ENCODE peak calls at places on chromosomes 4 and X, in eight cellular contexts. T is heart left ventricle, N is uterus, A is bronchial epithelial cell, X is right lobe of liver, G is Peyer's patch, E is kidney epithelial cell, C is brain microvascular endothelial cell. U is an unnamed sample. For H3K36me3, the result is how much of the 10 kb centered on the place peaks cover.

GRCh38 chrX:24259544-24260240 is 54.2 kb downstream of the SUPT20HL2 start:
- DNase-seq in C (peak), A (peak), N (no peak), T (no peak), E (peak), G (no peak), X (peak), U (no peak)

GRCh38 chr4:186554485-186554884 is 882 bp downstream of the MTNR1A start:
- DNase-seq in A (peak), C (peak), N (no peak), X (no peak), E (no peak), G (no peak), T (no peak), U (no peak)

GRCh38 chrX:1452497-1453389 is at the start of gene ASMTL:
- DNase-seq in X (peak), A (peak), T (peak), E (peak), G (peak), N (peak), C (peak), U (peak)

GRCh38 chr4:21699437-21699836 is 249.1 kb downstream of the KCNIP4 start:
- DNase-seq in E (no peak), A (no peak), X (no peak), C (no peak), G (no peak), N (no peak), T (no peak), U (no peak)

GRCh38 chr4:3766791-3767561 is 791 bp downstream of the ADRA2C start:
- DNase-seq in E (no peak), G (no peak), T (no peak), X (no peak), C (no peak), N (peak), A (no peak), U (no peak)

GRCh38 chrX:134998246-134998645 is 7.5 kb downstream of the SMIM10 start:
- DNase-seq in G (no peak), E (no peak), N (no peak), X (no peak), T (no peak), C (no peak), A (no peak), U (no peak)

GRCh38 chrX:123745511-123745910 is 12.7 kb upstream of the THOC2 start:
- DNase-seq in X (no peak), G (no peak), C (no peak), T (no peak), N (no peak), E (no peak), A (no peak), U (no peak)

GRCh38 chrX:17654116-17654515 is 83.2 kb upstream of the SCML1 start:
- DNase-seq in G (no peak), C (no peak), T (no peak), N (no peak), E (no peak), A (no peak), X (no peak), U (no peak)

GRCh38 chrX:96929036-96929435 is 45.3 kb downstream of the RPA4 start:
- DNase-seq in X (no peak), E (no peak), T (no peak), N (no peak), C (no peak), A (peak), G (no peak), U (no peak)

GRCh38 chr4:153257151-153257620 is 52.9 kb downstream of the TRIM2 start:
- DNase-seq in X (no peak), A (no peak), G (no peak), C (peak), N (peak), E (no peak), T (no peak), U (no peak)

GRCh38 chrX:136691028-136691809 is 43.3 kb downstream of the CD40LG start:
- DNase-seq in N (no peak), X (no peak), E (no peak), A (peak), T (no peak), G (no peak), C (no peak), U (no peak)

GRCh38 chr4:38371391-38371851 is 292.6 kb upstream of the KLF3 start:
- DNase-seq in G (no peak), N (no peak), A (peak), C (peak), T (no peak), E (no peak), X (no peak), U (peak)

GRCh38 chr4:145488310-145488709 is 6.7 kb downstream of the SMAD1 start:
- DNase-seq in G (no peak), N (no peak), X (no peak), T (no peak), A (no peak), C (no peak), E (no peak), U (no peak)

GRCh38 chr4:8353912-8354453 is 84.4 kb downstream of the HTRA3 start:
- DNase-seq in G (no peak), C (peak), E (no peak), T (no peak), A (no peak), N (peak), X (no peak), U (no peak)

GRCh38 chrX:3119376-3119775 is 78.1 kb downstream of the ARSF start:
- DNase-seq in A (peak), C (no peak), X (no peak), N (no peak), G (no peak), E (no peak), T (no peak), U (no peak)

GRCh38 chr4:173301518-173302201 is 32.5 kb downstream of the HMGB2 start:
- DNase-seq in C (peak), T (no peak), G (no peak), A (peak), E (peak), N (no peak), X (no peak), U (no peak)

GRCh38 chr4:140575489-140575888 is 6.7 kb upstream of the UCP1 start:
- DNase-seq in X (no peak), C (no peak), E (no peak), N (no peak), T (no peak), A (no peak), G (no peak), U (no peak)

GRCh38 chrX:54172455-54172854 is 10.6 kb downstream of the FAM120C start:
- DNase-seq in E (no peak), T (no peak), N (no peak), C (no peak), A (no peak), G (no peak), X (no peak), U (no peak)

GRCh38 chrX:74537011-74537390 is 77.4 kb downstream of the RLIM start:
- DNase-seq in N (peak), G (no peak), T (no peak), X (no peak), C (peak), E (no peak), A (peak), U (no peak)

GRCh38 chr4:79823148-79823763 is 249.8 kb downstream of the ANTXR2 start:
- DNase-seq in E (no peak), C (peak), A (no peak), X (no peak), T (peak), N (peak), G (no peak), U (peak)

GRCh38 chr4:92988301-92988700 is 684.5 kb downstream of the GRID2 start:
- DNase-seq in N (no peak), C (no peak), A (peak), T (no peak), E (no peak), G (no peak), X (no peak), U (no peak)

GRCh38 chr4:1940566-1940965 is 68.2 kb downstream of the NELFA start:
- DNase-seq in X (no peak), C (no peak), G (no peak), E (no peak), A (no peak), N (no peak), T (no peak), U (no peak)

GRCh38 chr4:104446431-104446925 is 48.2 kb downstream of the CXXC4 start:
- DNase-seq in C (no peak), X (no peak), E (no peak), A (no peak), T (no peak), N (no peak), G (no peak), U (no peak)

GRCh38 chrX:41480508-41481260 is 33.5 kb downstream of the NYX start:
- DNase-seq in G (no peak), A (no peak), N (no peak), C (no peak), T (no peak), X (no peak), E (no peak), U (no peak)

GRCh38 chr4:140924761-140925392 is 168.7 kb upstream of the TBC1D9 start:
- DNase-seq in T (no peak), A (no peak), G (no peak), C (no peak), X (no peak), N (no peak), E (no peak), U (no peak)

GRCh38 chrX:79096339-79096638 is 48.2 kb upstream of the GPR174 start:
- DNase-seq in E (no peak), G (no peak), N (no peak), A (no peak), X (no peak), C (no peak), T (no peak), U (no peak)

GRCh38 chr4:38989487-38989886 is 42.7 kb downstream of the TMEM156 start:
- DNase-seq in C (peak), X (no peak), E (no peak), G (no peak), N (no peak), T (no peak), A (peak), U (no peak)

GRCh38 chrX:79515529-79515928 is 148.4 kb upstream of the ITM2A start:
- DNase-seq in C (no peak), A (no peak), N (no peak), X (no peak), E (no peak), T (no peak), G (no peak), U (no peak)

GRCh38 chrX:65999563-66000148 is 40.2 kb downstream of the VSIG4 start:
- DNase-seq in N (no peak), X (no peak), A (no peak), E (no peak), T (no peak), G (no peak), C (no peak), U (no peak)

GRCh38 chrX:70444326-70445196 is at the start of gene DLG3:
- DNase-seq in A (no peak), T (no peak), G (peak), X (no peak), E (no peak), C (no peak), N (no peak), U (no peak)

GRCh38 chr4:105572296-105572695 is 19.9 kb downstream of the ARHGEF38 start:
- DNase-seq in T (no peak), E (no peak), A (no peak), X (no peak), N (no peak), C (no peak), G (no peak), U (no peak)

GRCh38 chr4:76435689-76436176 is 704 bp downstream of the SHROOM3 start:
- DNase-seq in N (no peak), X (no peak), T (no peak), E (no peak), C (no peak), A (no peak), G (no peak), U (no peak)
- TF ChIP-seq CTCF in N (no peak), X (no peak), T (no peak), E (no peak), C (no peak), A (no peak), G (no peak), U (no peak)

DNA sequence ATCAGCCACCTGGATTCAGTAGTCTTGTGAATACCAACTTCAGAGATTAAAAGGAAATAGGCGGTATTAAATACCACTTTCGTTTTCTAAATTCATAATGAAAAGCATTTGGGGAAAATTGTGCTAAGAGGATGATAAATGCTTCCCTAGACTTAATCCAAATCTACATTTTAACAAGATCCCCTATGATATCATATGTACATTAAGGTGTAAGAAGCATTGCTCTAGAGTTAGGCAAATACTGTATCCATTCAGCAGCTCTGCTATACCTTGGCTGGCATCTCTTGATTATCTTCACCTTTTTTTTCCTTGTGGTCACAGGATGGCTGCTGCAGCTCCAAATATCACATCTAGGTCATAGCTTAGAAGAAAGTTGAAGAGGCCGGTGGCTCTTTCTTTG is 40.6 kb upstream of the PHEX start:
- DNase-seq in G (no peak), E (no peak), C (no peak), N (no peak), T (no peak), X (no peak), A (no peak), U (no peak)
- H3K36me3 ChIP-seq in G (under half), E (under half), C (under half), N (under half), T (under half), X (under half), A (under half), U (under half)

GRCh38 chrX:118370921-118371624 is 25.2 kb downstream of the WDR44 start:
- DNase-seq in C (peak), T (no peak), N (no peak), A (no peak), X (no peak), G (no peak), E (no peak), U (no peak)

GRCh38 chrX:118364261-118364660 is 18.4 kb downstream of the WDR44 start:
- DNase-seq in X (no peak), N (no peak), T (no peak), G (no peak), E (no peak), C (no peak), A (no peak), U (no peak)

GRCh38 chrX:118368398-118368797 is 22.5 kb downstream of the WDR44 start:
- DNase-seq in T (no peak), G (no peak), E (no peak), C (no peak), X (no peak), N (no peak), A (no peak), U (no peak)

DNA sequence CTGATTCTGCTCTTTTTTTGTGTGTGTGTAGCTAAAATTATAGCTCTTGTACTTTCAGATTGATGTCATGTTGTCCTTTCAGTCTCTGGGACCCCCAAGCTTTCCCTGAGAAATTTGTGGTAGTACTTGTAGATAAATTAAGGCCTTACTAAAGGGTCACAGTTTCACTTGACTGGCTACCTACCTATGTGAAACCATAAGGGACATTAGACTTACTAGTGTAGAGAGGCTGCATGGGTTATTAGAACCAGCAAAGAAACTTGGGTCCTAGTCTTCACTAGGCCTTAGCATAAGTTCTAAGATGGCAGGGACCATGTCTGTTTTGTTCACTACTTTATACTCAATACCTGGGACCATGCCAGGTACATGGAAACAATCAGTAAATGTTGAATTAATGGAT is 21.4 kb downstream of the WDR44 start:
- DNase-seq in C (no peak), T (no peak), E (no peak), N (no peak), X (no peak), A (no peak), G (no peak), U (no peak)
- H3K4me3 ChIP-seq in C (no peak), T (no peak), E (no peak), N (no peak), X (no peak), A (no peak), G (no peak), U (no peak)

GRCh38 chr4:169031392-169031791 is 21.3 kb upstream of the CBR4 start:
- DNase-seq in E (no peak), N (no peak), A (no peak), C (no peak), X (no peak), T (no peak), G (no peak), U (no peak)
- TF ChIP-seq CTCF in E (no peak), N (no peak), A (no peak), C (no peak), X (no peak), T (no peak), G (no peak), U (no peak)

GRCh38 chrX:153771686-153772607 is 7.9 kb downstream of the PLXNB3 start:
- DNase-seq in N (no peak), X (no peak), E (no peak), G (no peak), A (no peak), C (no peak), T (no peak), U (no peak)
- H3K36me3 ChIP-seq in N (under half), X (under half), E (under half), G (under half), A (under half), C (under half), T (under half), U (under half)

GRCh38 chr4:24224446-24224845 is 334.6 kb upstream of the PPARGC1A start:
- DNase-seq in E (no peak), G (no peak), C (no peak), A (peak), T (no peak), N (no peak), X (no peak), U (no peak)

GRCh38 chr4:24226018-24226417 is 336.2 kb upstream of the PPARGC1A start:
- DNase-seq in G (no peak), A (no peak), X (no peak), T (no peak), C (peak), N (no peak), E (no peak), U (no peak)

GRCh38 chr4:24229976-24230375 is 340.1 kb upstream of the PPARGC1A start:
- DNase-seq in X (peak), A (peak), T (no peak), N (no peak), G (no peak), E (no peak), C (no peak), U (no peak)

GRCh38 chr4:24228692-24229091 is 338.8 kb upstream of the PPARGC1A start:
- DNase-seq in E (no peak), G (no peak), C (no peak), N (no peak), X (no peak), T (no peak), A (no peak), U (no peak)

DNA sequence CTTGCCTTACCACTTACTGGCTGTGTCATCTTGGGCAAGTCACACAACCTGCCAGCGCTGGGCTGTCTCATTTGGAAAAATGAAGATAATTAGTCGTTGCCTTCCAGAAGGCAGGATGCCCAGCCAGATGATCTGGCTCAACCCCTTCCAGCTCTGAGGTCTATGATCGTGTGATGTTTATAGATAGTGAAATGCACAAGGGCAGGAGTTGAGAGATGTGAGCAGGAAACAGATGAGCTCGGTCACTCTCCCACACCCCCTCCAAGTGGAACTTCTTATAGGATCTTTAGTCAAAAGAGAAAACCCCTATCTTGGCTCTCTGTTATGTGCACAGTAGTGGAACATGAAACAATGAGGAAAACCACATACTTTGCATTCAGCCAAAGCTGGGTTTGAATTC is 336.8 kb upstream of the PPARGC1A start:
- DNase-seq in E (no peak), X (peak), C (no peak), N (no peak), G (no peak), A (no peak), T (no peak), U (no peak)
- H3K4me3 ChIP-seq in E (no peak), X (no peak), C (no peak), N (no peak), G (no peak), A (no peak), T (no peak), U (no peak)

DNA sequence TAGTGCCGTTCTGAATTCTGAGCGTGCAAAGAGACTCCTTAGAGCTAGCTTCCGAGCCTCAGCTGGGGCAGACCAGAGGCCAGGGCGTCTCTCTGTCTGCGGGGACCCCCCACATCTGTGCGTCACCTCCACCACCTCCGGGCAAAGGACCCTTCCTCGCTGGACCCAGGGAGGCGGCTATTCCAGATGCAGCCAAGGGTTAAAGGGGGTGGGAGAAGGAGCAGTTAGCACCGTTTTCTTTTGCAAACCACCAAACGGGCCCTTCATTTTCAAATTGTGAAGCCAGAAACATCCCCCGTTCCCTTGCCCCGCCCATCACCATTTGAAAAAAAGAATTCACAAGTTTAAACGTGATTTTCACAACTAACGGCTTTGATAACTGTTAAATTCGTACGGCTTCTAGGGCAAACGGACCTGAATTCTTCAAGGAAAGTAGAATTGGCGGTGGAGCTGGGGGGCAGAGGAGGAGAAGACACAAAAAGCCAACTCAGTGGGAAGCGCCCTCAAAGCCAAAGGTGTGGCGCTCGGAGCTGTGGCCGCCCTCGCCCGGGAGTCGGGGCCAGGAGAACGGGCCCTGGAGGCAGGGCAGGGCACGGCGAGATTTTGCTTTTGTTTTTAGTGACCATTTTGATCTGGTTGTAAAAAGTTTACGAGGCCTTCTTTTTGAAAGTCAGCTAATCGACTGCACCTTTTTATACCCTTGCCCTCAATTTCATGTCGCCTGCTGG is 3.3 kb upstream of the PDGFRA start:
- DNase-seq in N (peak), T (no peak), G (no peak), X (no peak), E (no peak), A (no peak), C (no peak), U (no peak)
- TF ChIP-seq CTCF in N (no peak), T (no peak), G (no peak), X (no peak), E (no peak), A (no peak), C (no peak), U (no peak)

GRCh38 chr4:137526681-137527080 is 5.6 kb downstream of the PCDH18 start:
- DNase-seq in X (no peak), N (no peak), T (no peak), G (no peak), A (no peak), E (no peak), C (no peak), U (no peak)

GRCh38 chr4:137524642-137525384 is 7.5 kb downstream of the PCDH18 start:
- DNase-seq in E (no peak), T (no peak), X (no peak), A (no peak), C (no peak), N (no peak), G (no peak), U (no peak)

GRCh38 chr4:137521053-137521452 is 11.2 kb downstream of the PCDH18 start:
- DNase-seq in T (no peak), N (no peak), G (no peak), A (no peak), E (no peak), C (no peak), X (no peak), U (no peak)

GRCh38 chr4:137519406-137519805 is 12.9 kb downstream of the PCDH18 start:
- DNase-seq in T (no peak), G (no peak), X (no peak), A (peak), N (no peak), E (no peak), C (peak), U (no peak)

GRCh38 chr4:137523329-137523728 is 9.0 kb downstream of the PCDH18 start:
- DNase-seq in T (no peak), G (no peak), A (no peak), X (no peak), C (no peak), N (no peak), E (no peak), U (no peak)
- H3K36me3 ChIP-seq in T (under half), G (under half), A (under half), X (under half), C (under half), N (under half), E (under half), U (under half)

U was measured in BJ.